ENCODE peak calls at places on chromosome 5, in four cellular contexts. K is pancreas, E is mucosa of descending colon, V is coronary artery. M is an unnamed sample.

GRCh38 chr5:132012385-132013005 is 1.0 kb upstream of the ACSL6 start:
- DNase-seq in K (peak), E (peak), V (peak), M (no peak)

GRCh38 chr5:132489051-132489770 is 1.4 kb downstream of the IRF1 start:
- DNase-seq in K (no peak), E (no peak), V (peak), M (no peak)

GRCh38 chr5:115571441-115571878 is 26.9 kb upstream of the FEM1C start:
- DNase-seq in K (no peak), E (no peak), V (no peak), M (no peak)

GRCh38 chr5:151676719-151677118 is 10.0 kb downstream of the SPARC start:
- DNase-seq in K (no peak), E (no peak), V (no peak), M (no peak)

GRCh38 chr5:90709323-90710148 is 150.9 kb downstream of the ADGRV1 start:
- DNase-seq in K (no peak), E (no peak), V (no peak), M (no peak)

GRCh38 chr5:58412081-58412480 is 47.8 kb downstream of the PLK2 start:
- DNase-seq in K (no peak), E (no peak), V (no peak), M (no peak)

GRCh38 chr5:129836321-129836720 is 67.9 kb upstream of the CHSY3 start:
- DNase-seq in K (no peak), E (no peak), V (no peak), M (no peak)

GRCh38 chr5:17000296-17000939 is 64.3 kb upstream of the MYO10 start:
- DNase-seq in K (no peak), E (no peak), V (no peak), M (no peak)

GRCh38 chr5:28313543-28314334 is 1275.4 kb upstream of the CDH9 start:
- DNase-seq in K (no peak), E (no peak), V (no peak), M (no peak)

GRCh38 chr5:111133436-111133751 is 41.2 kb downstream of the WDR36 start:
- DNase-seq in K (peak), E (no peak), V (no peak), M (no peak)

GRCh38 chr5:67051164-67051563 is 145.4 kb downstream of the CD180 start:
- DNase-seq in K (no peak), E (peak), V (no peak), M (no peak)

GRCh38 chr5:50501510-50502209 is 60.6 kb upstream of the EMB start:
- DNase-seq in K (no peak), E (no peak), V (no peak), M (no peak)

GRCh38 chr5:121693864-121694263 is 157.8 kb upstream of the FTMT start:
- DNase-seq in K (no peak), E (no peak), V (no peak), M (no peak)

GRCh38 chr5:10411336-10411735 is 30.3 kb upstream of the ROPN1L start:
- DNase-seq in K (no peak), E (no peak), V (no peak), M (no peak)

GRCh38 chr5:138139776-138140080 is 500 bp upstream of the NME5 start:
- DNase-seq in K (no peak), E (no peak), V (no peak), M (no peak)

GRCh38 chr5:8676731-8677130 is 807.8 kb downstream of the MTRR start:
- DNase-seq in K (no peak), E (no peak), V (no peak), M (no peak)

GRCh38 chr5:83473344-83474169 is 2.0 kb downstream of the VCAN start:
- DNase-seq in K (peak), E (peak), V (peak), M (peak)
- TF ChIP-seq CTCF in K (peak), E (peak), V (peak), M (peak)

GRCh38 chr5:139669681-139670368 is 21.7 kb downstream of the CXXC5 start:
- DNase-seq in K (peak), E (no peak), V (no peak), M (no peak)
- TF ChIP-seq CTCF in K (no peak), E (no peak), V (no peak), M (no peak)

DNA sequence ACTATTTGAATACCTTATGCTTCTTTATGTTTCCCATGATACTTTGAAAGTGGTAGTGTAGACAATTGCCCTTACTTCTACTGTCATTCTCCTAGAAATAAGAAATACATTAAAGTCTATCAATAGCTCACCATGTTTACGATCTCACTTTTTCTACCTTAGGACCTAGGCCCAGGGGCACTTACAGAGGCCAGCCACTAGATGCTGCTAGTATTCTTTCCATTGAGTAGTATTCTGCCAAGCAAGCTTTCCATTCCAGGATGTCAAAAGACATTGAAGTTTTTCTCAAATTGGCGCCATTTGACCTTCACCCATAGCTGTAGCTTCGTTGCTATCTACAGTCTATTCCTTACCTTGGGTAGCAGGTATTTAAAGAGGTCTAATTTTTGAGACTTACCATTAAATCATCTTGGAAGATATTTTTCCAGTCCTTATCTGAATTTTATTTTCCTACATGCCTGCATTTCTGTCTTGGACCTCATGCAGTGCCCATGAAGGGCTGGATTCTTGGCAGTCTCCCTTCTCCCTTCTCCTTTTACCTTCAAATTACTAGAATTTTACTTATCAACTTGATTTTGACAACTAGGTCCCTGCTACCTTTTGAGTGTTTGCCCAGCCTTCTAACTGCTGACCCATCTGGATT is 246.0 kb upstream of the NUDT12 start:
- DNase-seq in K (no peak), E (no peak), V (no peak), M (peak)
- TF ChIP-seq CTCF in K (peak), E (peak), V (peak), M (peak)

GRCh38 chr5:96661101-96661840 is 905 bp upstream of the CAST start:
- DNase-seq in K (no peak), E (peak), V (no peak), M (no peak)

GRCh38 chr5:96664669-96665068 is 2.5 kb downstream of the CAST start:
- DNase-seq in K (no peak), E (no peak), V (no peak), M (no peak)

GRCh38 chr5:96663608-96664007 is 1.4 kb downstream of the CAST start:
- DNase-seq in K (no peak), E (no peak), V (no peak), M (no peak)

GRCh38 chr5:96661841-96662724 is at the start of gene CAST:
- DNase-seq in K (peak), E (peak), V (peak), M (peak)

GRCh38 chr5:96662725-96663513 is 743 bp downstream of the CAST start:
- DNase-seq in K (peak), E (peak), V (peak), M (peak)
- TF ChIP-seq CTCF in K (no peak), E (no peak), V (no peak), M (no peak)

GRCh38 chr5:173885481-173886010 is 2.6 kb upstream of the CPEB4 start:
- DNase-seq in K (no peak), E (peak), V (no peak), M (no peak)
- TF ChIP-seq CTCF in K (no peak), E (peak), V (no peak), M (no peak)

GRCh38 chr5:179908528-179908927 is 831 bp upstream of the TBC1D9B start:
- DNase-seq in K (peak), E (peak), V (no peak), M (no peak)
- TF ChIP-seq CTCF in K (no peak), E (no peak), V (no peak), M (peak)

GRCh38 chr5:15501057-15501791 is 1.2 kb downstream of the FBXL7 start:
- DNase-seq in K (no peak), E (no peak), V (peak), M (no peak)
- TF ChIP-seq CTCF in K (no peak), E (no peak), V (no peak), M (no peak)

GRCh38 chr5:118692811-118693342 is 295.5 kb downstream of the DTWD2 start:
- DNase-seq in K (peak), E (no peak), V (no peak), M (no peak)

GRCh38 chr5:118701796-118702195 is 286.6 kb downstream of the DTWD2 start:
- DNase-seq in K (no peak), E (no peak), V (no peak), M (no peak)

GRCh38 chr5:118703241-118703640 is 285.1 kb downstream of the DTWD2 start:
- DNase-seq in K (no peak), E (no peak), V (no peak), M (no peak)

GRCh38 chr5:118700510-118700909 is 287.8 kb downstream of the DTWD2 start:
- DNase-seq in K (no peak), E (no peak), V (no peak), M (no peak)

GRCh38 chr5:118698774-118699173 is 289.6 kb downstream of the DTWD2 start:
- DNase-seq in K (no peak), E (no peak), V (no peak), M (no peak)
- TF ChIP-seq CTCF in K (no peak), E (no peak), V (no peak), M (no peak)